ENCODE peak calls at places on chromosome 1, in nine cellular contexts. One of them, this sample, is unnamed.
A peak's percentile ranks its signal among the peaks of the same experiment; 100 is the strongest.

GRCh38 chr1:155910621-155911121 is 478 bp downstream of the RIT1 start:
- DNase-seq in epithelial cell of esophagus: peak; percentile 31
- DNase-seq in IMR-90: peak; percentile 42
- DNase-seq in ovary: peak; percentile 42
- DNase-seq in tibial nerve: no peak
- DNase-seq in heart left ventricle: no peak
- DNase-seq in esophagus squamous epithelium: no peak
- DNase-seq in dorsolateral prefrontal cortex: no peak
- DNase-seq in AG04450: no peak
- DNase-seq in this sample: no peak

GRCh38 chr1:6365047-6365446 is 28.5 kb downstream of the ACOT7 start:
- DNase-seq in epithelial cell of esophagus: peak; percentile 37
- DNase-seq in IMR-90: no peak
- DNase-seq in ovary: no peak
- DNase-seq in tibial nerve: no peak
- DNase-seq in heart left ventricle: no peak
- DNase-seq in esophagus squamous epithelium: no peak
- DNase-seq in dorsolateral prefrontal cortex: no peak
- DNase-seq in AG04450: no peak
- DNase-seq in this sample: no peak

GRCh38 chr1:232393010-232393833 is 236.7 kb downstream of the SIPA1L2 start:
- DNase-seq in epithelial cell of esophagus: no peak
- DNase-seq in IMR-90: peak; percentile 32
- DNase-seq in ovary: no peak
- DNase-seq in tibial nerve: no peak
- DNase-seq in heart left ventricle: no peak
- DNase-seq in esophagus squamous epithelium: no peak
- DNase-seq in dorsolateral prefrontal cortex: no peak
- DNase-seq in AG04450: no peak
- DNase-seq in this sample: no peak

GRCh38 chr1:185646202-185646683 is 87.9 kb upstream of the HMCN1 start:
- DNase-seq in epithelial cell of esophagus: peak; percentile 99
- DNase-seq in IMR-90: peak; percentile 98
- DNase-seq in ovary: no peak
- DNase-seq in tibial nerve: no peak
- DNase-seq in heart left ventricle: peak; percentile 39
- DNase-seq in esophagus squamous epithelium: no peak
- DNase-seq in dorsolateral prefrontal cortex: no peak
- DNase-seq in AG04450: peak; percentile 93
- DNase-seq in this sample: peak; percentile 99

GRCh38 chr1:30649321-30649991 is 73.9 kb downstream of the MATN1 start:
- DNase-seq in epithelial cell of esophagus: peak; percentile 94
- DNase-seq in IMR-90: no peak
- DNase-seq in ovary: no peak
- DNase-seq in tibial nerve: no peak
- DNase-seq in heart left ventricle: no peak
- DNase-seq in esophagus squamous epithelium: no peak
- DNase-seq in dorsolateral prefrontal cortex: no peak
- DNase-seq in AG04450: no peak
- DNase-seq in this sample: no peak

GRCh38 chr1:171817511-171818265 is 23.6 kb upstream of the DNM3 start:
- DNase-seq in epithelial cell of esophagus: peak; percentile 95
- DNase-seq in IMR-90: peak; percentile 76
- DNase-seq in ovary: no peak
- DNase-seq in tibial nerve: no peak
- DNase-seq in heart left ventricle: no peak
- DNase-seq in esophagus squamous epithelium: no peak
- DNase-seq in dorsolateral prefrontal cortex: peak; percentile 21
- DNase-seq in AG04450: peak; percentile 18
- DNase-seq in this sample: peak; percentile 12

GRCh38 chr1:32242341-32242851 is 4.6 kb upstream of the FAM167B start:
- DNase-seq in epithelial cell of esophagus: no peak
- DNase-seq in IMR-90: no peak
- DNase-seq in ovary: peak; percentile 60
- DNase-seq in tibial nerve: no peak
- DNase-seq in heart left ventricle: peak; percentile 68
- DNase-seq in esophagus squamous epithelium: no peak
- DNase-seq in dorsolateral prefrontal cortex: peak; percentile 47
- DNase-seq in AG04450: no peak
- DNase-seq in this sample: no peak

GRCh38 chr1:172360960-172361359 is 59.5 kb upstream of the C1orf105 start:
- DNase-seq in epithelial cell of esophagus: no peak
- DNase-seq in IMR-90: no peak
- DNase-seq in ovary: no peak
- DNase-seq in tibial nerve: no peak
- DNase-seq in heart left ventricle: no peak
- DNase-seq in esophagus squamous epithelium: no peak
- DNase-seq in dorsolateral prefrontal cortex: no peak
- DNase-seq in AG04450: no peak
- DNase-seq in this sample: no peak

GRCh38 chr1:34358636-34359035 is 181.9 kb downstream of the C1orf94 start:
- DNase-seq in epithelial cell of esophagus: no peak
- DNase-seq in IMR-90: no peak
- DNase-seq in ovary: no peak
- DNase-seq in tibial nerve: no peak
- DNase-seq in heart left ventricle: no peak
- DNase-seq in esophagus squamous epithelium: no peak
- DNase-seq in dorsolateral prefrontal cortex: no peak
- DNase-seq in AG04450: no peak
- DNase-seq in this sample: no peak

GRCh38 chr1:178976541-178976940 is 49.2 kb upstream of the FAM20B start:
- DNase-seq in epithelial cell of esophagus: no peak
- DNase-seq in IMR-90: no peak
- DNase-seq in ovary: no peak
- DNase-seq in tibial nerve: no peak
- DNase-seq in heart left ventricle: no peak
- DNase-seq in esophagus squamous epithelium: no peak
- DNase-seq in dorsolateral prefrontal cortex: no peak
- DNase-seq in AG04450: no peak
- DNase-seq in this sample: no peak

GRCh38 chr1:154983776-154984466 is 777 bp downstream of the FLAD1 start:
- DNase-seq in epithelial cell of esophagus: no peak
- DNase-seq in IMR-90: no peak
- DNase-seq in ovary: no peak
- DNase-seq in tibial nerve: no peak
- DNase-seq in heart left ventricle: no peak
- DNase-seq in esophagus squamous epithelium: no peak
- DNase-seq in dorsolateral prefrontal cortex: no peak
- DNase-seq in AG04450: no peak
- DNase-seq in this sample: no peak

GRCh38 chr1:173405758-173406344 is 71.3 kb upstream of the PRDX6 start:
- DNase-seq in epithelial cell of esophagus: peak; percentile 94
- DNase-seq in IMR-90: peak; percentile 83
- DNase-seq in ovary: no peak
- DNase-seq in tibial nerve: no peak
- DNase-seq in heart left ventricle: no peak
- DNase-seq in esophagus squamous epithelium: no peak
- DNase-seq in dorsolateral prefrontal cortex: no peak
- DNase-seq in AG04450: no peak
- DNase-seq in this sample: no peak

GRCh38 chr1:119081267-119081666 is 59.2 kb downstream of the WARS2 start:
- DNase-seq in epithelial cell of esophagus: no peak
- DNase-seq in IMR-90: peak; percentile 64
- DNase-seq in ovary: no peak
- DNase-seq in tibial nerve: no peak
- DNase-seq in heart left ventricle: no peak
- DNase-seq in esophagus squamous epithelium: no peak
- DNase-seq in dorsolateral prefrontal cortex: no peak
- DNase-seq in AG04450: no peak
- DNase-seq in this sample: peak; percentile 90

GRCh38 chr1:185244015-185244747 is 72.9 kb downstream of the IVNS1ABP start:
- DNase-seq in epithelial cell of esophagus: peak; percentile 93
- DNase-seq in IMR-90: peak; percentile 94
- DNase-seq in ovary: no peak
- DNase-seq in tibial nerve: no peak
- DNase-seq in heart left ventricle: no peak
- DNase-seq in esophagus squamous epithelium: no peak
- DNase-seq in dorsolateral prefrontal cortex: no peak
- DNase-seq in AG04450: peak; percentile 48
- DNase-seq in this sample: peak; percentile 29

GRCh38 chr1:89065077-89065868 is at the start of gene GBP1:
- DNase-seq in epithelial cell of esophagus: peak; percentile 79
- DNase-seq in IMR-90: peak; percentile 88
- DNase-seq in ovary: no peak
- DNase-seq in tibial nerve: no peak
- DNase-seq in heart left ventricle: no peak
- DNase-seq in esophagus squamous epithelium: no peak
- DNase-seq in dorsolateral prefrontal cortex: no peak
- DNase-seq in AG04450: peak; percentile 78
- DNase-seq in this sample: peak; percentile 81

GRCh38 chr1:39639333-39640130 is at the start of gene HEYL:
- DNase-seq in epithelial cell of esophagus: peak; percentile 36
- DNase-seq in IMR-90: peak; percentile 19
- DNase-seq in ovary: peak; percentile 81
- DNase-seq in tibial nerve: peak; percentile 34
- DNase-seq in heart left ventricle: peak; percentile 87
- DNase-seq in esophagus squamous epithelium: no peak
- DNase-seq in dorsolateral prefrontal cortex: no peak
- DNase-seq in AG04450: no peak
- DNase-seq in this sample: no peak

GRCh38 chr1:1207254-1207902 is 986 bp upstream of the TNFRSF18 start:
- DNase-seq in epithelial cell of esophagus: no peak
- DNase-seq in IMR-90: no peak
- DNase-seq in ovary: peak; percentile 23
- DNase-seq in tibial nerve: no peak
- DNase-seq in heart left ventricle: peak; percentile 19
- DNase-seq in esophagus squamous epithelium: no peak
- DNase-seq in dorsolateral prefrontal cortex: no peak
- DNase-seq in AG04450: no peak
- DNase-seq in this sample: no peak
- H3K4me3 ChIP-seq in epithelial cell of esophagus: no peak overlapping the region
- H3K4me3 ChIP-seq in IMR-90: no peak overlapping the region
- H3K4me3 ChIP-seq in ovary: no peak overlapping the region
- H3K4me3 ChIP-seq in tibial nerve: no peak overlapping the region
- H3K4me3 ChIP-seq in heart left ventricle: no peak overlapping the region
- H3K4me3 ChIP-seq in esophagus squamous epithelium: peak overlapping the region; percentile 57
- H3K4me3 ChIP-seq in dorsolateral prefrontal cortex: no peak overlapping the region
- H3K4me3 ChIP-seq in AG04450: no peak overlapping the region
- H3K4me3 ChIP-seq in this sample: no peak overlapping the region

DNA sequence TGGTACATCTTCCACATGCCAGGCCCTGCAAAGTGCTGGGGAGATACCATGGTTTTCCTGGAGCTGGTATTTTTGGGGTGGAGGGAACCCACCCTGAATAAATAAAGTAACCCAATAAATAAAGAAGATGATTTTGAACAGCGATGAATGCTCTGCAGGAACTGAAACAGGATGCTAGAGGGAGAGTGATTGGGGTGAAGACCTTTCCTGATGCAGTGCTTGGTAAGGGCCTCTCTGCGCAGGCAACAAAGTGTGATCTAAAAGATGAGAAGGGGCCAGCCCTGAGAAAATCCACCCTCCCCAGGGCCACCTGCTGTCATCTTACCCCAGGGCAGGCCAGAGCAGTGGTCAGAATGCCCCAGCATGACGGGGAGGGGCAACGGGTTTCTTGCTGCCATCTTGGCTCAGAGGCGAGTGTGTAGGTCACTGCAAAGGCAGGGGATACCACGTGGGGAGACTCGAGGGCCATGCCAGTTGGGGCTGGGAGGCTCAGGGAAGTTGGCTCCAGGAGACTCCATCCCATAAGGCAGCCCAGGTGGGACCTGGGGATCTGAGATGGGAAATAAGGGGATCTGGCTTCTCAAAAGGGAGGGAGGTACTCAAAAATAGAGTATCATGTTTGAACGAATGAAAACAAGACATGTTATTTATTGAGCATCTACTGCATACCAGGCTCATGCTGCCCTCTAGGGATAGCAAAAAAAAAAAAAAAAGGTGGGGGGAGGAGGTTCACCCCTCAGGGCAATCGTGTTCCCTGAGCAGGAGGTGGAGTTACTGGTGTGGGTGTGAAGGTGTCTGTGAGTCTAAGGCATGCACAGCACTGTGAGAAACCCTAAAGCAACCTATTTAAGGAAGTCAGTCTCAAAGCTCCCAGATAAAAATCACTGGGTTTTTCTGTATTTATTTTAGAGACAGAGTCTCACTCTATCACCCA is 2.8 kb downstream of the SRARP start:
- DNase-seq in epithelial cell of esophagus: peak; percentile 86
- DNase-seq in IMR-90: peak; percentile 18
- DNase-seq in ovary: peak; percentile 34
- DNase-seq in tibial nerve: no peak
- DNase-seq in heart left ventricle: no peak
- DNase-seq in esophagus squamous epithelium: no peak
- DNase-seq in dorsolateral prefrontal cortex: no peak
- DNase-seq in AG04450: no peak
- DNase-seq in this sample: no peak
- TF ChIP-seq CTCF in epithelial cell of esophagus: peak; percentile 41
- TF ChIP-seq CTCF in IMR-90: peak; percentile 40
- TF ChIP-seq CTCF in ovary: no peak
- TF ChIP-seq CTCF in tibial nerve: no peak
- TF ChIP-seq CTCF in heart left ventricle: no peak
- TF ChIP-seq CTCF in esophagus squamous epithelium: no peak
- TF ChIP-seq CTCF in dorsolateral prefrontal cortex: peak; percentile 8
- TF ChIP-seq CTCF in AG04450: no peak
- TF ChIP-seq CTCF in this sample: no peak

GRCh38 chr1:94236630-94237290 is 624 bp downstream of the ARHGAP29 start:
- DNase-seq in epithelial cell of esophagus: peak; percentile 68
- DNase-seq in IMR-90: peak; percentile 50
- DNase-seq in ovary: no peak
- DNase-seq in tibial nerve: no peak
- DNase-seq in heart left ventricle: peak; percentile 61
- DNase-seq in esophagus squamous epithelium: no peak
- DNase-seq in dorsolateral prefrontal cortex: no peak
- DNase-seq in AG04450: no peak
- DNase-seq in this sample: no peak
- H3K4me3 ChIP-seq in epithelial cell of esophagus: peak overlapping the region; percentile 87
- H3K4me3 ChIP-seq in IMR-90: peak overlapping the region; percentile 60
- H3K4me3 ChIP-seq in ovary: peak overlapping the region; percentile 69
- H3K4me3 ChIP-seq in tibial nerve: peak overlapping the region; percentile 84
- H3K4me3 ChIP-seq in heart left ventricle: peak overlapping the region; percentile 97
- H3K4me3 ChIP-seq in esophagus squamous epithelium: peak overlapping the region; percentile 89
- H3K4me3 ChIP-seq in dorsolateral prefrontal cortex: peak overlapping the region; percentile 77
- H3K4me3 ChIP-seq in AG04450: peak overlapping the region; percentile 77
- H3K4me3 ChIP-seq in this sample: peak overlapping the region; percentile 84

GRCh38 chr1:150187560-150187931 is 37.8 kb downstream of the PLEKHO1 start:
- DNase-seq in epithelial cell of esophagus: no peak
- DNase-seq in IMR-90: no peak
- DNase-seq in ovary: no peak
- DNase-seq in tibial nerve: no peak
- DNase-seq in heart left ventricle: no peak
- DNase-seq in esophagus squamous epithelium: no peak
- DNase-seq in dorsolateral prefrontal cortex: no peak
- DNase-seq in AG04450: no peak
- DNase-seq in this sample: no peak

GRCh38 chr1:150185481-150185880 is 35.8 kb downstream of the PLEKHO1 start:
- DNase-seq in epithelial cell of esophagus: no peak
- DNase-seq in IMR-90: no peak
- DNase-seq in ovary: no peak
- DNase-seq in tibial nerve: no peak
- DNase-seq in heart left ventricle: no peak
- DNase-seq in esophagus squamous epithelium: no peak
- DNase-seq in dorsolateral prefrontal cortex: no peak
- DNase-seq in AG04450: no peak
- DNase-seq in this sample: no peak

GRCh38 chr1:150192012-150192411 is 42.3 kb downstream of the PLEKHO1 start:
- DNase-seq in epithelial cell of esophagus: peak; percentile 11
- DNase-seq in IMR-90: peak; percentile 81
- DNase-seq in ovary: no peak
- DNase-seq in tibial nerve: no peak
- DNase-seq in heart left ventricle: no peak
- DNase-seq in esophagus squamous epithelium: no peak
- DNase-seq in dorsolateral prefrontal cortex: no peak
- DNase-seq in AG04450: peak; percentile 33
- DNase-seq in this sample: peak; percentile 13

GRCh38 chr1:150182233-150182632 is 32.5 kb downstream of the PLEKHO1 start:
- DNase-seq in epithelial cell of esophagus: no peak
- DNase-seq in IMR-90: no peak
- DNase-seq in ovary: no peak
- DNase-seq in tibial nerve: no peak
- DNase-seq in heart left ventricle: no peak
- DNase-seq in esophagus squamous epithelium: no peak
- DNase-seq in dorsolateral prefrontal cortex: peak; percentile 54
- DNase-seq in AG04450: no peak
- DNase-seq in this sample: no peak

GRCh38 chr1:150186789-150187559 is 37.3 kb downstream of the PLEKHO1 start:
- DNase-seq in epithelial cell of esophagus: peak; percentile 48
- DNase-seq in IMR-90: peak; percentile 56
- DNase-seq in ovary: no peak
- DNase-seq in tibial nerve: no peak
- DNase-seq in heart left ventricle: no peak
- DNase-seq in esophagus squamous epithelium: no peak
- DNase-seq in dorsolateral prefrontal cortex: no peak
- DNase-seq in AG04450: no peak
- DNase-seq in this sample: peak; percentile 23
- TF ChIP-seq CTCF in epithelial cell of esophagus: peak; percentile 36
- TF ChIP-seq CTCF in IMR-90: peak; percentile 60
- TF ChIP-seq CTCF in ovary: peak; percentile 52
- TF ChIP-seq CTCF in tibial nerve: peak; percentile 47
- TF ChIP-seq CTCF in heart left ventricle: peak; percentile 50
- TF ChIP-seq CTCF in esophagus squamous epithelium: peak; percentile 38
- TF ChIP-seq CTCF in dorsolateral prefrontal cortex: peak; percentile 72
- TF ChIP-seq CTCF in AG04450: peak; percentile 52
- TF ChIP-seq CTCF in this sample: peak; percentile 42